ENCODE peak calls at places on chromosomes 13 and 19, in nine cellular contexts. D is osteocyte; T is WTC11; K is left ventricle myocardium superior; Y is LoVo; J is iPS DF 19.7; R is activated T-cell treated with anti-CD3 and anti-CD28 coated beads for 24 hours; B is nucleus accumbens; E is CD8-positive, alpha-beta T cell. N is an unnamed sample.

GRCh38 chr13:32142115-32142514 is 110.5 kb downstream of the FRY start:
- DNase-seq in D (no peak), T (no peak), K (no peak), Y (no peak), J (no peak), R (no peak), B (no peak), E (no peak), N (no peak)

GRCh38 chr13:37748913-37749312 is 120.7 kb downstream of the TRPC4 start:
- DNase-seq in D (no peak), T (no peak), K (no peak), Y (no peak), J (no peak), R (no peak), B (no peak), E (no peak), N (no peak)

GRCh38 chr13:101292711-101293110 is 123.6 kb downstream of the NALCN start:
- DNase-seq in D (no peak), T (no peak), K (no peak), Y (no peak), J (no peak), R (no peak), B (no peak), E (no peak), N (no peak)

GRCh38 chr13:35822666-35823065 is 308.5 kb downstream of the DCLK1 start:
- DNase-seq in D (no peak), T (no peak), K (no peak), Y (no peak), J (no peak), R (no peak), B (no peak), E (no peak), N (no peak)

GRCh38 chr13:97953376-97953970 is at the start of gene IPO5:
- DNase-seq in D (no peak), T (no peak), K (no peak), Y (no peak), J (no peak), R (no peak), B (no peak), E (no peak), N (no peak)

GRCh38 chr13:113670541-113670940 is 3.5 kb downstream of the GRK1 start:
- DNase-seq in D (no peak), T (peak), K (no peak), Y (no peak), J (no peak), R (no peak), B (no peak), E (no peak), N (no peak)

GRCh38 chr13:71864981-71865857 is 1.8 kb downstream of the DACH1 start:
- DNase-seq in D (peak), T (peak), K (peak), Y (no peak), J (no peak), R (no peak), B (no peak), E (peak), N (no peak)

GRCh38 chr13:24254151-24254810 is 55.1 kb upstream of the C1QTNF9 start:
- DNase-seq in D (no peak), T (no peak), K (no peak), Y (no peak), J (no peak), R (no peak), B (no peak), E (peak), N (no peak)

GRCh38 chr19:5186293-5187050 is 154.1 kb downstream of the PTPRS start:
- DNase-seq in D (no peak), T (no peak), K (no peak), Y (no peak), J (no peak), R (no peak), B (no peak), E (no peak), N (no peak)